ENCODE peak calls at places on chromosomes 7 and 10, in ten cellular contexts. One of them, this sample, is unnamed.

GRCh38 chr10:117216611-117217195 is 19.4 kb downstream of the KCNK18 start:
- DNase-seq in ovary: peak
- DNase-seq in thoracic aorta: no peak
- DNase-seq in upper lobe of right lung: peak
- DNase-seq in tibial artery: peak
- DNase-seq in PC-9: no peak
- DNase-seq in BJ: no peak
- DNase-seq in Caco-2: peak
- DNase-seq in epithelial cell of esophagus: peak
- DNase-seq in body of pancreas: peak
- DNase-seq in this sample: no peak

GRCh38 chr7:139916717-139917395 is 87.8 kb downstream of the TBXAS1 start:
- DNase-seq in ovary: no peak
- DNase-seq in Caco-2: no peak
- DNase-seq in PC-9: no peak
- DNase-seq in upper lobe of right lung: no peak
- DNase-seq in BJ: no peak
- DNase-seq in tibial artery: no peak
- DNase-seq in thoracic aorta: no peak
- DNase-seq in body of pancreas: no peak
- DNase-seq in epithelial cell of esophagus: no peak
- DNase-seq in this sample: no peak

GRCh38 chr10:49365275-49365674 is 30.6 kb downstream of the DRGX start:
- DNase-seq in PC-9: no peak
- DNase-seq in Caco-2: no peak
- DNase-seq in upper lobe of right lung: no peak
- DNase-seq in thoracic aorta: no peak
- DNase-seq in tibial artery: no peak
- DNase-seq in epithelial cell of esophagus: no peak
- DNase-seq in BJ: no peak
- DNase-seq in ovary: no peak
- DNase-seq in body of pancreas: no peak
- DNase-seq in this sample: no peak

GRCh38 chr7:40298421-40298820 is 163.6 kb downstream of the SUGCT start:
- DNase-seq in Caco-2: no peak
- DNase-seq in BJ: peak
- DNase-seq in tibial artery: no peak
- DNase-seq in thoracic aorta: no peak
- DNase-seq in body of pancreas: no peak
- DNase-seq in epithelial cell of esophagus: peak
- DNase-seq in upper lobe of right lung: no peak
- DNase-seq in ovary: no peak
- DNase-seq in PC-9: no peak
- DNase-seq in this sample: no peak

GRCh38 chr7:27184342-27185012 is 555 bp downstream of the HOXA11 start:
- DNase-seq in ovary: peak
- DNase-seq in body of pancreas: no peak
- DNase-seq in BJ: no peak
- DNase-seq in PC-9: peak
- DNase-seq in epithelial cell of esophagus: peak
- DNase-seq in tibial artery: peak
- DNase-seq in thoracic aorta: no peak
- DNase-seq in upper lobe of right lung: peak
- DNase-seq in Caco-2: peak
- DNase-seq in this sample: no peak

GRCh38 chr10:49605177-49605938 is 4.8 kb upstream of the SLC18A3 start:
- DNase-seq in Caco-2: peak
- DNase-seq in ovary: peak
- DNase-seq in epithelial cell of esophagus: peak
- DNase-seq in PC-9: no peak
- DNase-seq in thoracic aorta: no peak
- DNase-seq in body of pancreas: no peak
- DNase-seq in BJ: no peak
- DNase-seq in upper lobe of right lung: peak
- DNase-seq in tibial artery: no peak
- DNase-seq in this sample: no peak

GRCh38 chr10:124665558-124665957 is 78.6 kb downstream of the FAM53B start:
- DNase-seq in BJ: no peak
- DNase-seq in epithelial cell of esophagus: no peak
- DNase-seq in body of pancreas: no peak
- DNase-seq in tibial artery: no peak
- DNase-seq in PC-9: no peak
- DNase-seq in upper lobe of right lung: no peak
- DNase-seq in ovary: no peak
- DNase-seq in thoracic aorta: no peak
- DNase-seq in Caco-2: no peak
- DNase-seq in this sample: no peak

GRCh38 chr10:107686095-107686494 is 521.6 kb upstream of the SORCS1 start:
- DNase-seq in thoracic aorta: no peak
- DNase-seq in ovary: no peak
- DNase-seq in body of pancreas: peak
- DNase-seq in PC-9: no peak
- DNase-seq in BJ: no peak
- DNase-seq in tibial artery: peak
- DNase-seq in epithelial cell of esophagus: no peak
- DNase-seq in upper lobe of right lung: no peak
- DNase-seq in Caco-2: no peak
- DNase-seq in this sample: no peak

GRCh38 chr10:77506517-77506916 is 131.1 kb downstream of the KCNMA1 start:
- DNase-seq in upper lobe of right lung: no peak
- DNase-seq in epithelial cell of esophagus: no peak
- DNase-seq in body of pancreas: no peak
- DNase-seq in Caco-2: no peak
- DNase-seq in BJ: no peak
- DNase-seq in thoracic aorta: no peak
- DNase-seq in tibial artery: no peak
- DNase-seq in ovary: no peak
- DNase-seq in PC-9: no peak
- DNase-seq in this sample: no peak

GRCh38 chr7:152602962-152603361 is 73.0 kb downstream of the XRCC2 start:
- DNase-seq in ovary: no peak
- DNase-seq in PC-9: no peak
- DNase-seq in epithelial cell of esophagus: no peak
- DNase-seq in Caco-2: no peak
- DNase-seq in upper lobe of right lung: no peak
- DNase-seq in tibial artery: no peak
- DNase-seq in thoracic aorta: no peak
- DNase-seq in BJ: no peak
- DNase-seq in body of pancreas: no peak
- DNase-seq in this sample: no peak

GRCh38 chr10:125093199-125093841 is 67.0 kb downstream of the CTBP2 start:
- DNase-seq in tibial artery: peak
- DNase-seq in Caco-2: no peak
- DNase-seq in BJ: no peak
- DNase-seq in epithelial cell of esophagus: peak
- DNase-seq in thoracic aorta: peak
- DNase-seq in upper lobe of right lung: peak
- DNase-seq in body of pancreas: peak
- DNase-seq in ovary: peak
- DNase-seq in PC-9: no peak
- DNase-seq in this sample: no peak

GRCh38 chr10:77159538-77160110 is 478.0 kb downstream of the KCNMA1 start:
- DNase-seq in ovary: no peak
- DNase-seq in body of pancreas: no peak
- DNase-seq in PC-9: peak
- DNase-seq in upper lobe of right lung: no peak
- DNase-seq in Caco-2: no peak
- DNase-seq in tibial artery: no peak
- DNase-seq in epithelial cell of esophagus: no peak
- DNase-seq in thoracic aorta: no peak
- DNase-seq in BJ: no peak
- DNase-seq in this sample: peak

GRCh38 chr7:155418941-155419755 is 38.8 kb upstream of the EN2 start:
- DNase-seq in ovary: no peak
- DNase-seq in epithelial cell of esophagus: no peak
- DNase-seq in thoracic aorta: no peak
- DNase-seq in upper lobe of right lung: no peak
- DNase-seq in body of pancreas: no peak
- DNase-seq in Caco-2: no peak
- DNase-seq in tibial artery: no peak
- DNase-seq in BJ: no peak
- DNase-seq in PC-9: no peak
- DNase-seq in this sample: no peak

GRCh38 chr10:34323197-34323596 is 491.9 kb downstream of the PARD3 start:
- DNase-seq in tibial artery: no peak
- DNase-seq in PC-9: no peak
- DNase-seq in body of pancreas: no peak
- DNase-seq in upper lobe of right lung: no peak
- DNase-seq in thoracic aorta: no peak
- DNase-seq in Caco-2: no peak
- DNase-seq in epithelial cell of esophagus: no peak
- DNase-seq in ovary: no peak
- DNase-seq in BJ: peak
- DNase-seq in this sample: no peak

GRCh38 chr10:113052076-113052830 is 102.2 kb downstream of the TCF7L2 start:
- DNase-seq in tibial artery: no peak
- DNase-seq in upper lobe of right lung: no peak
- DNase-seq in thoracic aorta: no peak
- DNase-seq in Caco-2: no peak
- DNase-seq in PC-9: no peak
- DNase-seq in BJ: no peak
- DNase-seq in ovary: no peak
- DNase-seq in epithelial cell of esophagus: no peak
- DNase-seq in body of pancreas: no peak
- DNase-seq in this sample: no peak
- TF ChIP-seq CTCF in tibial artery: peak
- TF ChIP-seq CTCF in upper lobe of right lung: peak
- TF ChIP-seq CTCF in thoracic aorta: peak
- TF ChIP-seq CTCF in Caco-2: peak
- TF ChIP-seq CTCF in PC-9: peak
- TF ChIP-seq CTCF in BJ: no peak
- TF ChIP-seq CTCF in ovary: no peak
- TF ChIP-seq CTCF in epithelial cell of esophagus: no peak
- TF ChIP-seq CTCF in body of pancreas: peak
- TF ChIP-seq CTCF in this sample: peak

GRCh38 chr10:105269011-105269410 is 627.9 kb downstream of the SORCS3 start:
- DNase-seq in tibial artery: no peak
- DNase-seq in BJ: no peak
- DNase-seq in body of pancreas: no peak
- DNase-seq in PC-9: no peak
- DNase-seq in upper lobe of right lung: no peak
- DNase-seq in Caco-2: no peak
- DNase-seq in epithelial cell of esophagus: no peak
- DNase-seq in ovary: no peak
- DNase-seq in thoracic aorta: no peak
- DNase-seq in this sample: no peak
- H3K4me3 ChIP-seq in tibial artery: no peak
- H3K4me3 ChIP-seq in BJ: no peak
- H3K4me3 ChIP-seq in body of pancreas: no peak
- H3K4me3 ChIP-seq in PC-9: no peak
- H3K4me3 ChIP-seq in upper lobe of right lung: no peak
- H3K4me3 ChIP-seq in Caco-2: no peak
- H3K4me3 ChIP-seq in epithelial cell of esophagus: no peak
- H3K4me3 ChIP-seq in ovary: no peak
- H3K4me3 ChIP-seq in thoracic aorta: no peak
- H3K4me3 ChIP-seq in this sample: no peak

DNA sequence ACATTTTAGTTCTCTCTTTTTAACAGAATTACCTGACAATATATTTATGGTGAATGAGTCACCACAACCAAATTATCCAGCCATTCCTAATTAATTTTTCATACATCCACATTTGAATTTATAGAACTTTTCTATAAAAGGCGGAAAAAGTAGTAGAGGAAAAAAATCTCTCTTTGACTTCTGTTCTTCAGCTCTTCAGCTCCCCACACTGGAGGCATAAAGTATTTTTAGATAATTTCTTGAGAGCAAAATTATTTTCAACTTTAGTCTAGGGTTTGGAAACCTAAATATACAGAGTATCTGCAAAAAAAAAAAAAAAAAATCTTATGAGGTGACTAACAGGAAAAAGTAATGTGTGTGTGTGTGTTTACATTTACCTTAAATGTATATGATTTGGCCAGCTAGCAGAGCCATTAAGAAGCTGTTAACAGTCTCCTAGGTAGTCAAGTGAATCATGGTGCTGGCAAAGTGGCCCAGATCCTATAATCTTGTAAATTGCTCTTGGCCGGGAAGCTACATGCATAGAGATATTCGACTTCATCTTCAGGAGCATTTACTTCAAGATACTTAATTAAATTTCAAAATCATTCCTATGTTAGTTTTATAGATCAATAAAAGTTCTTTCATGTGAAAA is 383.1 kb upstream of the STEAP1 start:
- DNase-seq in epithelial cell of esophagus: no peak
- DNase-seq in thoracic aorta: no peak
- DNase-seq in tibial artery: no peak
- DNase-seq in Caco-2: no peak
- DNase-seq in ovary: no peak
- DNase-seq in PC-9: no peak
- DNase-seq in upper lobe of right lung: no peak
- DNase-seq in BJ: no peak
- DNase-seq in body of pancreas: no peak
- DNase-seq in this sample: no peak
- TF ChIP-seq CTCF in epithelial cell of esophagus: peak
- TF ChIP-seq CTCF in thoracic aorta: no peak
- TF ChIP-seq CTCF in tibial artery: no peak
- TF ChIP-seq CTCF in Caco-2: peak
- TF ChIP-seq CTCF in ovary: no peak
- TF ChIP-seq CTCF in PC-9: peak
- TF ChIP-seq CTCF in upper lobe of right lung: no peak
- TF ChIP-seq CTCF in BJ: no peak
- TF ChIP-seq CTCF in body of pancreas: peak
- TF ChIP-seq CTCF in this sample: peak

GRCh38 chr10:132572545-132572937 is 35.0 kb downstream of the INPP5A start:
- DNase-seq in thoracic aorta: no peak
- DNase-seq in ovary: no peak
- DNase-seq in PC-9: peak
- DNase-seq in upper lobe of right lung: no peak
- DNase-seq in epithelial cell of esophagus: peak
- DNase-seq in BJ: no peak
- DNase-seq in Caco-2: peak
- DNase-seq in body of pancreas: no peak
- DNase-seq in tibial artery: no peak
- DNase-seq in this sample: no peak
- H3K4me3 ChIP-seq in thoracic aorta: peak
- H3K4me3 ChIP-seq in ovary: no peak
- H3K4me3 ChIP-seq in PC-9: no peak
- H3K4me3 ChIP-seq in upper lobe of right lung: no peak
- H3K4me3 ChIP-seq in epithelial cell of esophagus: no peak
- H3K4me3 ChIP-seq in BJ: no peak
- H3K4me3 ChIP-seq in Caco-2: no peak
- H3K4me3 ChIP-seq in body of pancreas: no peak
- H3K4me3 ChIP-seq in tibial artery: no peak
- H3K4me3 ChIP-seq in this sample: no peak

GRCh38 chr7:78510580-78511188 is 712.1 kb downstream of the PHTF2 start:
- DNase-seq in thoracic aorta: no peak
- DNase-seq in tibial artery: no peak
- DNase-seq in upper lobe of right lung: no peak
- DNase-seq in BJ: no peak
- DNase-seq in PC-9: no peak
- DNase-seq in ovary: peak
- DNase-seq in epithelial cell of esophagus: peak
- DNase-seq in body of pancreas: peak
- DNase-seq in Caco-2: no peak
- DNase-seq in this sample: no peak
- TF ChIP-seq CTCF in thoracic aorta: peak
- TF ChIP-seq CTCF in tibial artery: peak
- TF ChIP-seq CTCF in upper lobe of right lung: peak
- TF ChIP-seq CTCF in BJ: peak
- TF ChIP-seq CTCF in PC-9: peak
- TF ChIP-seq CTCF in ovary: no peak
- TF ChIP-seq CTCF in epithelial cell of esophagus: peak
- TF ChIP-seq CTCF in body of pancreas: peak
- TF ChIP-seq CTCF in Caco-2: peak
- TF ChIP-seq CTCF in this sample: peak

GRCh38 chr7:9280088-9280487 is 846.7 kb downstream of the NXPH1 start:
- DNase-seq in ovary: no peak
- DNase-seq in epithelial cell of esophagus: no peak
- DNase-seq in PC-9: no peak
- DNase-seq in Caco-2: no peak
- DNase-seq in tibial artery: no peak
- DNase-seq in upper lobe of right lung: no peak
- DNase-seq in body of pancreas: no peak
- DNase-seq in BJ: no peak
- DNase-seq in thoracic aorta: no peak
- DNase-seq in this sample: no peak
- H3K4me3 ChIP-seq in ovary: no peak
- H3K4me3 ChIP-seq in epithelial cell of esophagus: no peak
- H3K4me3 ChIP-seq in PC-9: no peak
- H3K4me3 ChIP-seq in Caco-2: no peak
- H3K4me3 ChIP-seq in tibial artery: no peak
- H3K4me3 ChIP-seq in upper lobe of right lung: no peak
- H3K4me3 ChIP-seq in body of pancreas: no peak
- H3K4me3 ChIP-seq in BJ: no peak
- H3K4me3 ChIP-seq in thoracic aorta: no peak
- H3K4me3 ChIP-seq in this sample: no peak

This sample was measured in epithelial cell of proximal tubule.